ENCODE peak calls at places on chromosomes 13 and 19, in nine cellular contexts. I, P, A, R, C, Z, Y, H and W are unnamed samples.

GRCh38 chr19:2540646-2541454 is 64.9 kb downstream of the GADD45B start:
- DNase-seq in I (no peak), P (peak; percentile 99), A (no peak), R (no peak), C (no peak), Z (peak; percentile 87), Y (no peak), H (peak; percentile 97), W (peak; percentile 95)

GRCh38 chr13:31029129-31029528 is 96.7 kb downstream of the TEX26 start:
- DNase-seq in I (no peak), P (no peak), A (no peak), R (no peak), C (no peak), Z (no peak), Y (no peak), H (peak; percentile 16), W (peak; percentile 24)

GRCh38 chr19:18762125-18763023 is 28.7 kb downstream of the COMP start:
- DNase-seq in I (no peak), P (peak; percentile 72), A (no peak), R (peak; percentile 30), C (no peak), Z (peak; percentile 69), Y (no peak), H (peak; percentile 72), W (peak; percentile 69)

GRCh38 chr13:109622006-109622405 is 164.4 kb downstream of the IRS2 start:
- DNase-seq in I (no peak), P (no peak), A (no peak), R (no peak), C (no peak), Z (no peak), Y (no peak), H (no peak), W (no peak)

GRCh38 chr19:45613926-45614725 is 12.1 kb upstream of the GPR4 start:
- DNase-seq in I (peak; percentile 45), P (peak; percentile 91), A (no peak), R (no peak), C (no peak), Z (no peak), Y (peak; percentile 71), H (no peak), W (peak; percentile 88)

GRCh38 chr19:33797821-33798633 is 1.4 kb downstream of the KCTD15 start:
- DNase-seq in I (peak; percentile 32), P (peak; percentile 58), A (no peak), R (no peak), C (no peak), Z (peak; percentile 76), Y (peak; percentile 12), H (peak; percentile 86), W (no peak)

GRCh38 chr13:23516190-23516589 is 54.0 kb upstream of the TNFRSF19 start:
- DNase-seq in I (no peak), P (peak; percentile 75), A (no peak), R (no peak), C (no peak), Z (no peak), Y (no peak), H (no peak), W (no peak)

GRCh38 chr19:4688587-4688986 is 18.4 kb upstream of the MYDGF start:
- DNase-seq in I (no peak), P (no peak), A (no peak), R (no peak), C (no peak), Z (no peak), Y (no peak), H (no peak), W (no peak)

GRCh38 chr19:46609511-46610412 is 8.6 kb downstream of the CALM3 start:
- DNase-seq in I (peak; percentile 2), P (no peak), A (no peak), R (no peak), C (no peak), Z (no peak), Y (no peak), H (no peak), W (peak; percentile 3)

GRCh38 chr13:31627097-31627496 is 112.2 kb upstream of the RXFP2 start:
- DNase-seq in I (no peak), P (peak; percentile 64), A (no peak), R (no peak), C (no peak), Z (no peak), Y (no peak), H (no peak), W (no peak)

GRCh38 chr13:59368652-59369051 is 795.1 kb downstream of the DIAPH3 start:
- DNase-seq in I (no peak), P (no peak), A (no peak), R (no peak), C (no peak), Z (no peak), Y (no peak), H (no peak), W (no peak)

GRCh38 chr13:23810842-23811241 is 78.4 kb downstream of the MIPEP start:
- DNase-seq in I (no peak), P (no peak), A (no peak), R (no peak), C (no peak), Z (no peak), Y (no peak), H (no peak), W (no peak)